ENCODE peak calls at places on chromosomes 11 and 22, in four cellular contexts. One of them, this sample, is unnamed.
A peak's percentile ranks its signal among the peaks of the same experiment; 100 is the strongest.

GRCh38 chr11:17277024-17277584 is 565 bp downstream of the NUCB2 start:
- DNase-seq in IMR-90: peak; percentile 63
- DNase-seq in GM12878: no peak
- DNase-seq in SK-N-SH: no peak
- DNase-seq in this sample: no peak

GRCh38 chr11:17014774-17015638 is 792 bp upstream of the PLEKHA7 start:
- DNase-seq in GM12878: no peak
- DNase-seq in SK-N-SH: peak; percentile 82
- DNase-seq in IMR-90: no peak
- DNase-seq in this sample: peak; percentile 25

GRCh38 chr11:30150425-30150824 is 80.4 kb upstream of the FSHB start:
- DNase-seq in IMR-90: no peak
- DNase-seq in GM12878: no peak
- DNase-seq in SK-N-SH: no peak
- DNase-seq in this sample: no peak

GRCh38 chr22:43910178-43910695 is 13.4 kb upstream of the PNPLA3 start:
- DNase-seq in GM12878: no peak
- DNase-seq in SK-N-SH: no peak
- DNase-seq in IMR-90: no peak
- DNase-seq in this sample: no peak

GRCh38 chr22:30115705-30116104 is 35.4 kb downstream of the HORMAD2 start:
- DNase-seq in GM12878: no peak
- DNase-seq in IMR-90: peak; percentile 9
- DNase-seq in SK-N-SH: no peak
- DNase-seq in this sample: no peak

GRCh38 chr11:74086242-74086884 is 77.5 kb upstream of the UCP3 start:
- DNase-seq in SK-N-SH: peak; percentile 3
- DNase-seq in GM12878: no peak
- DNase-seq in IMR-90: no peak
- DNase-seq in this sample: peak; percentile 80

GRCh38 chr11:2718817-2719438 is 19.1 kb upstream of the KCNQ1OT1 start:
- DNase-seq in IMR-90: no peak
- DNase-seq in GM12878: no peak
- DNase-seq in SK-N-SH: no peak
- DNase-seq in this sample: no peak

GRCh38 chr11:44290206-44290605 is 19.7 kb downstream of the ALX4 start:
- DNase-seq in SK-N-SH: no peak
- DNase-seq in GM12878: no peak
- DNase-seq in IMR-90: no peak
- DNase-seq in this sample: no peak

GRCh38 chr11:46456269-46456668 is 64.7 kb upstream of the CHRM4 start:
- DNase-seq in IMR-90: no peak
- DNase-seq in SK-N-SH: no peak
- DNase-seq in GM12878: no peak
- DNase-seq in this sample: no peak

GRCh38 chr11:64023731-64024710 is 11.7 kb upstream of the FLRT1 start:
- DNase-seq in IMR-90: no peak
- DNase-seq in SK-N-SH: no peak
- DNase-seq in GM12878: no peak
- DNase-seq in this sample: no peak

GRCh38 chr11:64018310-64018709 is 17.4 kb upstream of the FLRT1 start:
- DNase-seq in GM12878: no peak
- DNase-seq in SK-N-SH: no peak
- DNase-seq in IMR-90: no peak
- DNase-seq in this sample: no peak

GRCh38 chr11:64019106-64020031 is 16.4 kb upstream of the FLRT1 start:
- DNase-seq in SK-N-SH: no peak
- DNase-seq in GM12878: no peak
- DNase-seq in IMR-90: no peak
- DNase-seq in this sample: no peak

GRCh38 chr11:64022125-64022784 is 13.5 kb upstream of the FLRT1 start:
- DNase-seq in IMR-90: no peak
- DNase-seq in GM12878: no peak
- DNase-seq in SK-N-SH: no peak
- DNase-seq in this sample: no peak

DNA sequence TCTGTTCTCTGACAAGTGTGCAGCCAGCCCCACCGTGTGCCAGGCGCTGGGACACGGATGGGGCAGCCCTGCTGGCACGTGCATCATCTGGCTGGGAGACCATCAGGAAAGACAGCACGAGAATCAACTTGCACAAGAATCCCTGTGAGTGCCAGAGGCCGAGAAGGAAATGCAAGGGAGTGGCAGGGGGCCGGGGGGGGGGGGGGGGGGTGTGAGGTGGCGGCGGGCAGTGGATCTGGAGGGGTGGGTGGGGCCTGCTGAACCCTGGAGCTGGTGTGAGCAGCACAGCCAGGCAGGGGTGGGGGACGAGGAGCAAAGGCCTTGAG is 14.0 kb upstream of the FLRT1 start:
- DNase-seq in GM12878: no peak
- DNase-seq in SK-N-SH: no peak
- DNase-seq in IMR-90: no peak
- DNase-seq in this sample: no peak
- TF ChIP-seq MXI1 in GM12878: no peak
- TF ChIP-seq MXI1 in SK-N-SH: peak; percentile 25
- TF ChIP-seq MXI1 in IMR-90: no peak
- TF ChIP-seq MXI1 in this sample: no peak

DNA sequence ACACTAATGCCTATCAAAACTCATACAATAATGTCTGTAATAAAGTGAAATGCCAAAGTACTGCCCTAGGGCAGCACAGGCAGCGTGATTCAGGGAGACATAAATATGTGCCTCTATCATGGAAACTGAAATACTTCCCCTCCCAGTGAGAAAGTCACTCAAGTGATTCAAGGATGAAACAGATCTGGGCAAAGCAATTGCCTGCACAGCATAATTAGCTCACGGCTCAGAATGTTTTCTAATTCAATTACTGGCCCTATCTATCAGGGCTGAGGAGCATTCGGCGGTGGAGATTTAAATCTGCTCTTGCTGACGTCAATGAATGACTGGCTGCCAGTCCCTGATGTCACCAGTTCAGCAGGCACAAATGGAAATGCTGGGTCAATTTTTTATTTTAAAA is 27.7 kb upstream of the PPP2R1B start:
- DNase-seq in GM12878: no peak
- DNase-seq in SK-N-SH: peak; percentile 75
- DNase-seq in IMR-90: peak; percentile 47
- DNase-seq in this sample: no peak
- TF ChIP-seq MXI1 in GM12878: no peak
- TF ChIP-seq MXI1 in SK-N-SH: no peak
- TF ChIP-seq MXI1 in IMR-90: no peak
- TF ChIP-seq MXI1 in this sample: no peak

GRCh38 chr11:62402226-62402625 is 16.6 kb upstream of the SCGB1A1 start:
- DNase-seq in GM12878: no peak
- DNase-seq in IMR-90: no peak
- DNase-seq in SK-N-SH: no peak
- DNase-seq in this sample: no peak
- TF ChIP-seq MXI1 in GM12878: no peak
- TF ChIP-seq MXI1 in IMR-90: no peak
- TF ChIP-seq MXI1 in SK-N-SH: no peak
- TF ChIP-seq MXI1 in this sample: no peak

GRCh38 chr11:78212586-78213371 is 24.1 kb downstream of the USP35 start:
- DNase-seq in IMR-90: peak; percentile 76
- DNase-seq in SK-N-SH: no peak
- DNase-seq in GM12878: no peak
- DNase-seq in this sample: no peak
- TF ChIP-seq MXI1 in IMR-90: no peak
- TF ChIP-seq MXI1 in SK-N-SH: no peak
- TF ChIP-seq MXI1 in GM12878: no peak
- TF ChIP-seq MXI1 in this sample: no peak

GRCh38 chr22:42684462-42685195 is 35.4 kb upstream of the CYB5R3 start:
- DNase-seq in IMR-90: no peak
- DNase-seq in SK-N-SH: no peak
- DNase-seq in GM12878: no peak
- DNase-seq in this sample: no peak
- TF ChIP-seq MXI1 in IMR-90: no peak
- TF ChIP-seq MXI1 in SK-N-SH: no peak
- TF ChIP-seq MXI1 in GM12878: no peak
- TF ChIP-seq MXI1 in this sample: no peak

GRCh38 chr11:66842501-66842895 is 743 bp upstream of the RCE1 start:
- DNase-seq in GM12878: no peak
- DNase-seq in SK-N-SH: no peak
- DNase-seq in IMR-90: no peak
- DNase-seq in this sample: no peak

GRCh38 chr11:66844496-66845142 is 1.4 kb downstream of the RCE1 start:
- DNase-seq in SK-N-SH: peak; percentile 13
- DNase-seq in IMR-90: no peak
- DNase-seq in GM12878: no peak
- DNase-seq in this sample: no peak

GRCh38 chr11:66843776-66844495 is 695 bp downstream of the RCE1 start:
- DNase-seq in GM12878: no peak
- DNase-seq in SK-N-SH: no peak
- DNase-seq in IMR-90: no peak
- DNase-seq in this sample: no peak

GRCh38 chr11:66841861-66842260 is 1.4 kb upstream of the RCE1 start:
- DNase-seq in SK-N-SH: no peak
- DNase-seq in IMR-90: no peak
- DNase-seq in GM12878: no peak
- DNase-seq in this sample: no peak

GRCh38 chr11:66842896-66843775 is at the start of gene RCE1:
- DNase-seq in GM12878: peak; percentile 37
- DNase-seq in IMR-90: peak; percentile 85
- DNase-seq in SK-N-SH: peak; percentile 99
- DNase-seq in this sample: peak; percentile 95
- TF ChIP-seq MXI1 in GM12878: peak; percentile 22
- TF ChIP-seq MXI1 in IMR-90: peak; percentile 57
- TF ChIP-seq MXI1 in SK-N-SH: peak; percentile 64
- TF ChIP-seq MXI1 in this sample: no peak

GRCh38 chr22:24305260-24305692 is 34.6 kb downstream of the SPECC1L start:
- DNase-seq in IMR-90: peak; percentile 4
- DNase-seq in SK-N-SH: no peak
- DNase-seq in GM12878: no peak
- DNase-seq in this sample: no peak

GRCh38 chr22:24303007-24303406 is 32.4 kb downstream of the SPECC1L start:
- DNase-seq in IMR-90: no peak
- DNase-seq in GM12878: no peak
- DNase-seq in SK-N-SH: no peak
- DNase-seq in this sample: no peak

GRCh38 chr22:24302591-24302990 is 32.0 kb downstream of the SPECC1L start:
- DNase-seq in SK-N-SH: no peak
- DNase-seq in IMR-90: no peak
- DNase-seq in GM12878: no peak
- DNase-seq in this sample: no peak

GRCh38 chr22:24304067-24304675 is 33.5 kb downstream of the SPECC1L start:
- DNase-seq in GM12878: no peak
- DNase-seq in IMR-90: no peak
- DNase-seq in SK-N-SH: no peak
- DNase-seq in this sample: no peak
- TF ChIP-seq MXI1 in GM12878: no peak
- TF ChIP-seq MXI1 in IMR-90: no peak
- TF ChIP-seq MXI1 in SK-N-SH: no peak
- TF ChIP-seq MXI1 in this sample: no peak